ENCODE peak calls at places on chromosome 7, in nine cellular contexts. One of them, this sample, is unnamed.

GRCh38 chr7:118005021-118005420 is 131.8 kb upstream of the CTTNBP2 start:
- DNase-seq in substantia nigra: no peak
- DNase-seq in activated CD4-positive, alpha-beta T cell treated with anti-CD3 and anti-CD28 coated beads, Interleukin-2, amount 50 U/mL, for 1 hour: no peak
- DNase-seq in activated CD4-positive, alpha-beta memory T cell treated with anti-CD3 and anti-CD28 coated beads, Interleukin-2, amount 10 ng/mL, durations not matched to agents 7 days and 5 days: no peak
- DNase-seq in left lobe of liver: no peak
- DNase-seq in WTC11: no peak
- DNase-seq in effector CD4-positive, alpha-beta T cell: no peak
- DNase-seq in foreskin melanocyte: no peak
- DNase-seq in renal cortical epithelial cell: peak; percentile 29
- DNase-seq in this sample: no peak

GRCh38 chr7:105916603-105917002 is 40.2 kb upstream of the ATXN7L1 start:
- DNase-seq in substantia nigra: no peak
- DNase-seq in activated CD4-positive, alpha-beta T cell treated with anti-CD3 and anti-CD28 coated beads, Interleukin-2, amount 50 U/mL, for 1 hour: no peak
- DNase-seq in activated CD4-positive, alpha-beta memory T cell treated with anti-CD3 and anti-CD28 coated beads, Interleukin-2, amount 10 ng/mL, durations not matched to agents 7 days and 5 days: no peak
- DNase-seq in left lobe of liver: no peak
- DNase-seq in WTC11: no peak
- DNase-seq in effector CD4-positive, alpha-beta T cell: no peak
- DNase-seq in foreskin melanocyte: no peak
- DNase-seq in renal cortical epithelial cell: no peak
- DNase-seq in this sample: no peak

GRCh38 chr7:39560398-39560797 is 5.8 kb upstream of the YAE1 start:
- DNase-seq in substantia nigra: no peak
- DNase-seq in activated CD4-positive, alpha-beta T cell treated with anti-CD3 and anti-CD28 coated beads, Interleukin-2, amount 50 U/mL, for 1 hour: no peak
- DNase-seq in activated CD4-positive, alpha-beta memory T cell treated with anti-CD3 and anti-CD28 coated beads, Interleukin-2, amount 10 ng/mL, durations not matched to agents 7 days and 5 days: no peak
- DNase-seq in left lobe of liver: no peak
- DNase-seq in WTC11: no peak
- DNase-seq in effector CD4-positive, alpha-beta T cell: no peak
- DNase-seq in foreskin melanocyte: no peak
- DNase-seq in renal cortical epithelial cell: no peak
- DNase-seq in this sample: no peak

GRCh38 chr7:29370531-29371314 is 176.1 kb downstream of the CHN2 start:
- DNase-seq in substantia nigra: no peak
- DNase-seq in activated CD4-positive, alpha-beta T cell treated with anti-CD3 and anti-CD28 coated beads, Interleukin-2, amount 50 U/mL, for 1 hour: no peak
- DNase-seq in activated CD4-positive, alpha-beta memory T cell treated with anti-CD3 and anti-CD28 coated beads, Interleukin-2, amount 10 ng/mL, durations not matched to agents 7 days and 5 days: no peak
- DNase-seq in left lobe of liver: no peak
- DNase-seq in WTC11: no peak
- DNase-seq in effector CD4-positive, alpha-beta T cell: no peak
- DNase-seq in foreskin melanocyte: no peak
- DNase-seq in renal cortical epithelial cell: peak; percentile 71
- DNase-seq in this sample: no peak

GRCh38 chr7:132765861-132766260 is 189.6 kb upstream of the PLXNA4 start:
- DNase-seq in substantia nigra: no peak
- DNase-seq in activated CD4-positive, alpha-beta T cell treated with anti-CD3 and anti-CD28 coated beads, Interleukin-2, amount 50 U/mL, for 1 hour: no peak
- DNase-seq in activated CD4-positive, alpha-beta memory T cell treated with anti-CD3 and anti-CD28 coated beads, Interleukin-2, amount 10 ng/mL, durations not matched to agents 7 days and 5 days: no peak
- DNase-seq in left lobe of liver: no peak
- DNase-seq in WTC11: no peak
- DNase-seq in effector CD4-positive, alpha-beta T cell: no peak
- DNase-seq in foreskin melanocyte: no peak
- DNase-seq in renal cortical epithelial cell: no peak
- DNase-seq in this sample: no peak

GRCh38 chr7:120373174-120373573 is 100.2 kb downstream of the KCND2 start:
- DNase-seq in substantia nigra: no peak
- DNase-seq in activated CD4-positive, alpha-beta T cell treated with anti-CD3 and anti-CD28 coated beads, Interleukin-2, amount 50 U/mL, for 1 hour: no peak
- DNase-seq in activated CD4-positive, alpha-beta memory T cell treated with anti-CD3 and anti-CD28 coated beads, Interleukin-2, amount 10 ng/mL, durations not matched to agents 7 days and 5 days: no peak
- DNase-seq in left lobe of liver: no peak
- DNase-seq in WTC11: no peak
- DNase-seq in effector CD4-positive, alpha-beta T cell: no peak
- DNase-seq in foreskin melanocyte: peak; percentile 4
- DNase-seq in renal cortical epithelial cell: no peak
- DNase-seq in this sample: no peak

GRCh38 chr7:66871076-66871475 is 49.9 kb upstream of the TMEM248 start:
- DNase-seq in substantia nigra: no peak
- DNase-seq in activated CD4-positive, alpha-beta T cell treated with anti-CD3 and anti-CD28 coated beads, Interleukin-2, amount 50 U/mL, for 1 hour: no peak
- DNase-seq in activated CD4-positive, alpha-beta memory T cell treated with anti-CD3 and anti-CD28 coated beads, Interleukin-2, amount 10 ng/mL, durations not matched to agents 7 days and 5 days: no peak
- DNase-seq in left lobe of liver: no peak
- DNase-seq in WTC11: no peak
- DNase-seq in effector CD4-positive, alpha-beta T cell: no peak
- DNase-seq in foreskin melanocyte: no peak
- DNase-seq in renal cortical epithelial cell: no peak
- DNase-seq in this sample: no peak

GRCh38 chr7:120402368-120402767 is 129.4 kb downstream of the KCND2 start:
- DNase-seq in substantia nigra: no peak
- DNase-seq in activated CD4-positive, alpha-beta T cell treated with anti-CD3 and anti-CD28 coated beads, Interleukin-2, amount 50 U/mL, for 1 hour: no peak
- DNase-seq in activated CD4-positive, alpha-beta memory T cell treated with anti-CD3 and anti-CD28 coated beads, Interleukin-2, amount 10 ng/mL, durations not matched to agents 7 days and 5 days: no peak
- DNase-seq in left lobe of liver: no peak
- DNase-seq in WTC11: no peak
- DNase-seq in effector CD4-positive, alpha-beta T cell: no peak
- DNase-seq in foreskin melanocyte: no peak
- DNase-seq in renal cortical epithelial cell: peak; percentile 68
- DNase-seq in this sample: no peak

GRCh38 chr7:24748521-24748920 is 8.7 kb downstream of the GSDME start:
- DNase-seq in substantia nigra: no peak
- DNase-seq in activated CD4-positive, alpha-beta T cell treated with anti-CD3 and anti-CD28 coated beads, Interleukin-2, amount 50 U/mL, for 1 hour: no peak
- DNase-seq in activated CD4-positive, alpha-beta memory T cell treated with anti-CD3 and anti-CD28 coated beads, Interleukin-2, amount 10 ng/mL, durations not matched to agents 7 days and 5 days: no peak
- DNase-seq in left lobe of liver: no peak
- DNase-seq in WTC11: no peak
- DNase-seq in effector CD4-positive, alpha-beta T cell: no peak
- DNase-seq in foreskin melanocyte: no peak
- DNase-seq in renal cortical epithelial cell: no peak
- DNase-seq in this sample: no peak

GRCh38 chr7:17640730-17641377 is 299.4 kb downstream of the SNX13 start:
- DNase-seq in substantia nigra: no peak
- DNase-seq in activated CD4-positive, alpha-beta T cell treated with anti-CD3 and anti-CD28 coated beads, Interleukin-2, amount 50 U/mL, for 1 hour: no peak
- DNase-seq in activated CD4-positive, alpha-beta memory T cell treated with anti-CD3 and anti-CD28 coated beads, Interleukin-2, amount 10 ng/mL, durations not matched to agents 7 days and 5 days: no peak
- DNase-seq in left lobe of liver: no peak
- DNase-seq in WTC11: peak; percentile 33
- DNase-seq in effector CD4-positive, alpha-beta T cell: no peak
- DNase-seq in foreskin melanocyte: peak; percentile 26
- DNase-seq in renal cortical epithelial cell: peak; percentile 47
- DNase-seq in this sample: no peak

GRCh38 chr7:12866237-12866636 is 178.8 kb downstream of the ARL4A start:
- DNase-seq in substantia nigra: no peak
- DNase-seq in activated CD4-positive, alpha-beta T cell treated with anti-CD3 and anti-CD28 coated beads, Interleukin-2, amount 50 U/mL, for 1 hour: no peak
- DNase-seq in activated CD4-positive, alpha-beta memory T cell treated with anti-CD3 and anti-CD28 coated beads, Interleukin-2, amount 10 ng/mL, durations not matched to agents 7 days and 5 days: no peak
- DNase-seq in left lobe of liver: no peak
- DNase-seq in WTC11: no peak
- DNase-seq in effector CD4-positive, alpha-beta T cell: no peak
- DNase-seq in foreskin melanocyte: no peak
- DNase-seq in renal cortical epithelial cell: peak; percentile 33
- DNase-seq in this sample: no peak

GRCh38 chr7:121020652-121021051 is 32.1 kb downstream of the CPED1 start:
- DNase-seq in substantia nigra: no peak
- DNase-seq in activated CD4-positive, alpha-beta T cell treated with anti-CD3 and anti-CD28 coated beads, Interleukin-2, amount 50 U/mL, for 1 hour: no peak
- DNase-seq in activated CD4-positive, alpha-beta memory T cell treated with anti-CD3 and anti-CD28 coated beads, Interleukin-2, amount 10 ng/mL, durations not matched to agents 7 days and 5 days: no peak
- DNase-seq in left lobe of liver: no peak
- DNase-seq in WTC11: no peak
- DNase-seq in effector CD4-positive, alpha-beta T cell: no peak
- DNase-seq in foreskin melanocyte: no peak
- DNase-seq in renal cortical epithelial cell: peak; percentile 61
- DNase-seq in this sample: no peak

GRCh38 chr7:85186083-85186520 is 754 bp downstream of the SEMA3D start:
- DNase-seq in substantia nigra: peak; percentile 45
- DNase-seq in activated CD4-positive, alpha-beta T cell treated with anti-CD3 and anti-CD28 coated beads, Interleukin-2, amount 50 U/mL, for 1 hour: no peak
- DNase-seq in activated CD4-positive, alpha-beta memory T cell treated with anti-CD3 and anti-CD28 coated beads, Interleukin-2, amount 10 ng/mL, durations not matched to agents 7 days and 5 days: no peak
- DNase-seq in left lobe of liver: no peak
- DNase-seq in WTC11: peak; percentile 47
- DNase-seq in effector CD4-positive, alpha-beta T cell: no peak
- DNase-seq in foreskin melanocyte: peak; percentile 46
- DNase-seq in renal cortical epithelial cell: peak; percentile 23
- DNase-seq in this sample: no peak

GRCh38 chr7:32587431-32587948 is 92.2 kb downstream of the AVL9 start:
- DNase-seq in substantia nigra: no peak
- DNase-seq in activated CD4-positive, alpha-beta T cell treated with anti-CD3 and anti-CD28 coated beads, Interleukin-2, amount 50 U/mL, for 1 hour: no peak
- DNase-seq in activated CD4-positive, alpha-beta memory T cell treated with anti-CD3 and anti-CD28 coated beads, Interleukin-2, amount 10 ng/mL, durations not matched to agents 7 days and 5 days: no peak
- DNase-seq in left lobe of liver: no peak
- DNase-seq in WTC11: no peak
- DNase-seq in effector CD4-positive, alpha-beta T cell: no peak
- DNase-seq in foreskin melanocyte: peak; percentile 64
- DNase-seq in renal cortical epithelial cell: peak; percentile 71
- DNase-seq in this sample: no peak

GRCh38 chr7:100629117-100629711 is 12.1 kb downstream of the TFR2 start:
- DNase-seq in substantia nigra: no peak
- DNase-seq in activated CD4-positive, alpha-beta T cell treated with anti-CD3 and anti-CD28 coated beads, Interleukin-2, amount 50 U/mL, for 1 hour: no peak
- DNase-seq in activated CD4-positive, alpha-beta memory T cell treated with anti-CD3 and anti-CD28 coated beads, Interleukin-2, amount 10 ng/mL, durations not matched to agents 7 days and 5 days: no peak
- DNase-seq in left lobe of liver: no peak
- DNase-seq in WTC11: peak; percentile 87
- DNase-seq in effector CD4-positive, alpha-beta T cell: no peak
- DNase-seq in foreskin melanocyte: peak; percentile 32
- DNase-seq in renal cortical epithelial cell: no peak
- DNase-seq in this sample: peak; percentile 56

GRCh38 chr7:74429153-74429747 is 24.5 kb upstream of the GTF2IRD1 start:
- DNase-seq in substantia nigra: no peak
- DNase-seq in activated CD4-positive, alpha-beta T cell treated with anti-CD3 and anti-CD28 coated beads, Interleukin-2, amount 50 U/mL, for 1 hour: no peak
- DNase-seq in activated CD4-positive, alpha-beta memory T cell treated with anti-CD3 and anti-CD28 coated beads, Interleukin-2, amount 10 ng/mL, durations not matched to agents 7 days and 5 days: no peak
- DNase-seq in left lobe of liver: no peak
- DNase-seq in WTC11: peak; percentile 54
- DNase-seq in effector CD4-positive, alpha-beta T cell: no peak
- DNase-seq in foreskin melanocyte: no peak
- DNase-seq in renal cortical epithelial cell: peak; percentile 89
- DNase-seq in this sample: no peak

GRCh38 chr7:77770316-77770715 is 27.9 kb downstream of the TMEM60 start:
- DNase-seq in substantia nigra: no peak
- DNase-seq in activated CD4-positive, alpha-beta T cell treated with anti-CD3 and anti-CD28 coated beads, Interleukin-2, amount 50 U/mL, for 1 hour: no peak
- DNase-seq in activated CD4-positive, alpha-beta memory T cell treated with anti-CD3 and anti-CD28 coated beads, Interleukin-2, amount 10 ng/mL, durations not matched to agents 7 days and 5 days: no peak
- DNase-seq in left lobe of liver: no peak
- DNase-seq in WTC11: no peak
- DNase-seq in effector CD4-positive, alpha-beta T cell: no peak
- DNase-seq in foreskin melanocyte: no peak
- DNase-seq in renal cortical epithelial cell: no peak
- DNase-seq in this sample: no peak

GRCh38 chr7:141702047-141702567 is at the start of gene DENND11:
- DNase-seq in substantia nigra: no peak
- DNase-seq in activated CD4-positive, alpha-beta T cell treated with anti-CD3 and anti-CD28 coated beads, Interleukin-2, amount 50 U/mL, for 1 hour: peak; percentile 50
- DNase-seq in activated CD4-positive, alpha-beta memory T cell treated with anti-CD3 and anti-CD28 coated beads, Interleukin-2, amount 10 ng/mL, durations not matched to agents 7 days and 5 days: peak; percentile 52
- DNase-seq in left lobe of liver: peak; percentile 64
- DNase-seq in WTC11: peak; percentile 41
- DNase-seq in effector CD4-positive, alpha-beta T cell: peak; percentile 45
- DNase-seq in foreskin melanocyte: no peak
- DNase-seq in renal cortical epithelial cell: peak; percentile 21
- DNase-seq in this sample: peak; percentile 48

GRCh38 chr7:122637799-122638198 is 61.1 kb downstream of the RNF133 start:
- DNase-seq in substantia nigra: no peak
- DNase-seq in activated CD4-positive, alpha-beta T cell treated with anti-CD3 and anti-CD28 coated beads, Interleukin-2, amount 50 U/mL, for 1 hour: no peak
- DNase-seq in activated CD4-positive, alpha-beta memory T cell treated with anti-CD3 and anti-CD28 coated beads, Interleukin-2, amount 10 ng/mL, durations not matched to agents 7 days and 5 days: no peak
- DNase-seq in left lobe of liver: no peak
- DNase-seq in WTC11: no peak
- DNase-seq in effector CD4-positive, alpha-beta T cell: no peak
- DNase-seq in foreskin melanocyte: no peak
- DNase-seq in renal cortical epithelial cell: no peak
- DNase-seq in this sample: no peak

GRCh38 chr7:38518516-38518915 is 112.7 kb downstream of the AMPH start:
- DNase-seq in substantia nigra: no peak
- DNase-seq in activated CD4-positive, alpha-beta T cell treated with anti-CD3 and anti-CD28 coated beads, Interleukin-2, amount 50 U/mL, for 1 hour: no peak
- DNase-seq in activated CD4-positive, alpha-beta memory T cell treated with anti-CD3 and anti-CD28 coated beads, Interleukin-2, amount 10 ng/mL, durations not matched to agents 7 days and 5 days: no peak
- DNase-seq in left lobe of liver: no peak
- DNase-seq in WTC11: no peak
- DNase-seq in effector CD4-positive, alpha-beta T cell: no peak
- DNase-seq in foreskin melanocyte: no peak
- DNase-seq in renal cortical epithelial cell: no peak
- DNase-seq in this sample: no peak